ENCODE peak calls at places on chromosome 5, in eight cellular contexts. E, S, L, G, F, R, H and V are unnamed samples.

GRCh38 chr5:169707714-169708113 is 70.6 kb downstream of the DOCK2 start:
- DNase-seq in E (no peak), S (no peak), L (no peak), G (no peak), F (no peak), R (no peak), H (no peak), V (peak; percentile 33)

GRCh38 chr5:173457482-173457881 is 129.3 kb upstream of the STC2 start:
- DNase-seq in E (no peak), S (no peak), L (no peak), G (no peak), F (no peak), R (no peak), H (peak; percentile 47), V (no peak)

GRCh38 chr5:173453167-173453566 is 125.0 kb upstream of the STC2 start:
- DNase-seq in E (no peak), S (peak; percentile 44), L (no peak), G (no peak), F (no peak), R (no peak), H (no peak), V (no peak)

GRCh38 chr5:96093340-96093739 is 131.7 kb upstream of the ELL2 start:
- DNase-seq in E (no peak), S (no peak), L (no peak), G (no peak), F (no peak), R (no peak), H (no peak), V (no peak)

GRCh38 chr5:137374110-137374853 is 124.8 kb downstream of the SPOCK1 start:
- DNase-seq in E (no peak), S (no peak), L (no peak), G (no peak), F (no peak), R (no peak), H (peak; percentile 16), V (no peak)

GRCh38 chr5:76709762-76710161 is 6.2 kb upstream of the F2R start:
- DNase-seq in E (no peak), S (peak; percentile 52), L (no peak), G (no peak), F (no peak), R (no peak), H (peak; percentile 66), V (peak; percentile 85)

GRCh38 chr5:139392678-139393496 is 2.0 kb downstream of the PROB1 start:
- DNase-seq in E (no peak), S (peak; percentile 77), L (peak; percentile 64), G (peak; percentile 69), F (peak; percentile 80), R (peak; percentile 89), H (peak; percentile 62), V (peak; percentile 58)

GRCh38 chr5:37722236-37723146 is 117.3 kb downstream of the GDNF start:
- DNase-seq in E (no peak), S (peak; percentile 97), L (peak; percentile 58), G (peak; percentile 97), F (peak; percentile 62), R (no peak), H (peak; percentile 99), V (peak; percentile 92)

GRCh38 chr5:55042886-55043285 is 18.8 kb downstream of the GZMK start:
- DNase-seq in E (no peak), S (no peak), L (no peak), G (no peak), F (no peak), R (no peak), H (no peak), V (no peak)

GRCh38 chr5:17898766-17899165 is 264.5 kb downstream of the TAF11L14 start:
- DNase-seq in E (no peak), S (no peak), L (no peak), G (no peak), F (no peak), R (no peak), H (no peak), V (no peak)

GRCh38 chr5:170120576-170120975 is 14.9 kb downstream of the FOXI1 start:
- DNase-seq in E (no peak), S (peak; percentile 85), L (no peak), G (no peak), F (no peak), R (no peak), H (peak; percentile 59), V (peak; percentile 77)

GRCh38 chr5:146448783-146449519 is 1.8 kb downstream of the TCERG1 start:
- DNase-seq in E (no peak), S (peak; percentile 41), L (no peak), G (no peak), F (no peak), R (no peak), H (no peak), V (no peak)